ENCODE peak calls at places on chromosome 10, in six cellular contexts. J is foreskin keratinocyte, Q is A549, K is right cardiac atrium, H is upper lobe of right lung, R is ascending aorta. B is an unnamed sample.

GRCh38 chr10:101558206-101558605 is 29.9 kb downstream of the POLL start:
- DNase-seq in H (no peak), R (no peak), Q (no peak), K (no peak), J (peak; percentile 69), B (no peak)

GRCh38 chr10:62082729-62083412 is 181.4 kb downstream of the ARID5B start:
- DNase-seq in H (no peak), K (no peak), Q (no peak), J (peak; percentile 33), R (no peak), B (no peak)

GRCh38 chr10:84552478-84552877 is 224.1 kb downstream of the CCSER2 start:
- DNase-seq in R (no peak), Q (no peak), H (no peak), J (no peak), K (no peak), B (no peak)

GRCh38 chr10:48626986-48627731 is 22.3 kb upstream of the ARHGAP22 start:
- DNase-seq in R (no peak), K (no peak), H (no peak), Q (no peak), J (no peak), B (no peak)

GRCh38 chr10:132493246-132493755 is 44.3 kb upstream of the INPP5A start:
- DNase-seq in J (no peak), R (no peak), H (peak; percentile 55), K (no peak), Q (no peak), B (no peak)

GRCh38 chr10:44199991-44200655 is 184.8 kb downstream of the CXCL12 start:
- DNase-seq in Q (no peak), R (no peak), J (no peak), H (no peak), K (no peak), B (no peak)

GRCh38 chr10:103416436-103417147 is 20.2 kb downstream of the PDCD11 start:
- DNase-seq in J (no peak), H (no peak), Q (peak; percentile 44), K (peak; percentile 53), R (peak; percentile 76), B (peak; percentile 43)

GRCh38 chr10:6119962-6120361 is 31.1 kb downstream of the RBM17 start:
- DNase-seq in H (no peak), Q (no peak), J (peak; percentile 62), R (no peak), K (no peak), B (no peak)

GRCh38 chr10:63977329-63977923 is 456.2 kb downstream of the REEP3 start:
- DNase-seq in K (no peak), J (peak; percentile 13), H (no peak), R (no peak), Q (peak; percentile 40), B (no peak)

GRCh38 chr10:83764681-83765080 is 374.6 kb upstream of the GHITM start:
- DNase-seq in J (peak; percentile 6), R (no peak), K (peak; percentile 15), Q (no peak), H (no peak), B (no peak)

GRCh38 chr10:10510179-10510578 is 507.5 kb upstream of the CELF2 start:
- DNase-seq in Q (no peak), K (no peak), J (no peak), H (no peak), R (no peak), B (no peak)

GRCh38 chr10:16816142-16816541 is 1.1 kb downstream of the RSU1 start:
- DNase-seq in R (no peak), K (no peak), H (no peak), Q (no peak), J (no peak), B (no peak)

GRCh38 chr10:990808-991207 is 2.6 kb downstream of the GTPBP4 start:
- DNase-seq in J (no peak), R (no peak), K (no peak), Q (no peak), H (peak; percentile 46), B (no peak)

GRCh38 chr10:121926669-121927360 is 1.0 kb downstream of the ATE1 start:
- DNase-seq in R (no peak), J (no peak), K (no peak), H (no peak), Q (peak; percentile 31), B (no peak)

GRCh38 chr10:71427246-71427645 is 30.5 kb downstream of the CDH23 start:
- DNase-seq in J (no peak), K (no peak), R (peak; percentile 9), H (no peak), Q (no peak), B (no peak)

GRCh38 chr10:95655571-95656290 is 780 bp downstream of the ALDH18A1 start:
- DNase-seq in R (no peak), H (no peak), Q (peak; percentile 8), J (peak; percentile 13), K (no peak), B (no peak)

GRCh38 chr10:128064615-128065580 is 61.3 kb downstream of the MKI67 start:
- DNase-seq in K (peak; percentile 59), H (peak; percentile 82), R (peak; percentile 89), J (peak; percentile 95), Q (no peak), B (peak; percentile 43)

GRCh38 chr10:90916392-90917110 is 4.3 kb downstream of the ANKRD1 start:
- DNase-seq in H (no peak), K (no peak), R (no peak), J (no peak), Q (no peak), B (no peak)

GRCh38 chr10:64574371-64574770 is 1053.2 kb downstream of the REEP3 start:
- DNase-seq in J (no peak), Q (no peak), K (no peak), R (no peak), H (no peak), B (no peak)

GRCh38 chr10:33760544-33760943 is 426.1 kb upstream of the NRP1 start:
- DNase-seq in R (no peak), K (no peak), H (no peak), J (no peak), Q (no peak), B (no peak)

GRCh38 chr10:10508241-10508640 is 509.4 kb upstream of the CELF2 start:
- DNase-seq in Q (no peak), H (no peak), R (no peak), K (no peak), J (no peak), B (no peak)

GRCh38 chr10:29482591-29483421 is 152.0 kb downstream of the SVIL start:
- DNase-seq in H (no peak), J (no peak), Q (no peak), R (peak; percentile 62), K (no peak), B (no peak)

GRCh38 chr10:117948493-117948892 is 98.2 kb downstream of the RAB11FIP2 start:
- DNase-seq in Q (no peak), H (no peak), K (no peak), J (no peak), R (no peak), B (no peak)

GRCh38 chr10:88979153-88979562 is 11.4 kb upstream of the FAS start:
- DNase-seq in Q (no peak), R (no peak), J (no peak), K (peak; percentile 67), H (no peak), B (no peak)

GRCh38 chr10:52318136-52318810 is 4.2 kb downstream of the DKK1 start:
- DNase-seq in K (no peak), J (no peak), R (no peak), H (no peak), Q (no peak), B (no peak)

GRCh38 chr10:98270026-98270740 is 2.2 kb upstream of the LOXL4 start:
- DNase-seq in Q (no peak), H (no peak), K (no peak), R (peak; percentile 62), J (no peak), B (no peak)

GRCh38 chr10:100562806-100563293 is 27.1 kb downstream of the HIF1AN start:
- DNase-seq in K (peak; percentile 22), J (no peak), H (no peak), R (no peak), Q (peak; percentile 47), B (no peak)

GRCh38 chr10:2968401-2968800 is 98.9 kb upstream of the PFKP start:
- DNase-seq in J (no peak), Q (no peak), H (no peak), K (no peak), R (no peak), B (no peak)

GRCh38 chr10:78328592-78329404 is 295.1 kb downstream of the RPS24 start:
- DNase-seq in R (peak; percentile 42), H (no peak), K (no peak), J (no peak), Q (no peak), B (no peak)

GRCh38 chr10:1465421-1465902 is 271.9 kb downstream of the ADARB2 start:
- DNase-seq in H (peak; percentile 55), J (peak; percentile 33), K (no peak), R (no peak), Q (no peak), B (no peak)

GRCh38 chr10:80171248-80171660 is 34.1 kb downstream of the ANXA11 start:
- DNase-seq in K (peak; percentile 3), Q (no peak), R (no peak), J (no peak), H (peak; percentile 75), B (no peak)
- H3K4me1 ChIP-seq in K (peaks cover 31% of the 10 kb centered on the region), Q (no peaks in the 10 kb centered on the region), R (peaks cover 32% of the 10 kb centered on the region), J (peaks cover 12% of the 10 kb centered on the region), H (peaks cover 28% of the 10 kb centered on the region), B (peaks cover 17% of the 10 kb centered on the region)

DNA sequence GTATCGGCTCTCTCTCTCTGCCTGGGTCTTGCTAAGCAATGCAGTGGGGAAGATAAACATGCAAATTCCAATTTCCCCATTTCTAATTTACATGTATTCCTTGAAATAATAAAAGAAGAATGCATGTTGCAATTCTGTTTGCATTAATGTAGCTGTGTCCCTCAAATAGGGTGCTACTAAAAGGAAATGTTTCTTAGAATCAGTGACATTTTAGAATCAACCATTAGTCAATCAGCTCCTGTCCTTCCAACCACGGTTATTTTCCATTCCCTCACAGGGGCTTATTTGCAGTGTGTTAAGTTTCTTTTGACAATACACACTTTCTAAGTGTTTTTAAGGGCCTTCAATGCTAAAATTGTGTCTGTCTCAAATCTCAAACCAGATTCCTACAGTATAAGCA is 46.7 kb downstream of the AFAP1L2 start:
- DNase-seq in R (no peak), Q (no peak), K (no peak), J (no peak), H (no peak), B (no peak)
- H3K4me1 ChIP-seq in R (peaks cover 13% of the 10 kb centered on the region), Q (peaks cover 48% of the 10 kb centered on the region), K (no peaks in the 10 kb centered on the region), J (peaks cover 14% of the 10 kb centered on the region), H (no peaks in the 10 kb centered on the region), B (peaks cover 20% of the 10 kb centered on the region)

GRCh38 chr10:123395906-123396305 is 241.7 kb downstream of the BUB3 start:
- DNase-seq in J (no peak), Q (no peak), K (no peak), R (peak; percentile 56), H (no peak), B (no peak)
- H3K4me1 ChIP-seq in J (no peaks in the 10 kb centered on the region), Q (no peaks in the 10 kb centered on the region), K (no peaks in the 10 kb centered on the region), R (no peaks in the 10 kb centered on the region), H (no peaks in the 10 kb centered on the region), B (no peaks in the 10 kb centered on the region)

DNA sequence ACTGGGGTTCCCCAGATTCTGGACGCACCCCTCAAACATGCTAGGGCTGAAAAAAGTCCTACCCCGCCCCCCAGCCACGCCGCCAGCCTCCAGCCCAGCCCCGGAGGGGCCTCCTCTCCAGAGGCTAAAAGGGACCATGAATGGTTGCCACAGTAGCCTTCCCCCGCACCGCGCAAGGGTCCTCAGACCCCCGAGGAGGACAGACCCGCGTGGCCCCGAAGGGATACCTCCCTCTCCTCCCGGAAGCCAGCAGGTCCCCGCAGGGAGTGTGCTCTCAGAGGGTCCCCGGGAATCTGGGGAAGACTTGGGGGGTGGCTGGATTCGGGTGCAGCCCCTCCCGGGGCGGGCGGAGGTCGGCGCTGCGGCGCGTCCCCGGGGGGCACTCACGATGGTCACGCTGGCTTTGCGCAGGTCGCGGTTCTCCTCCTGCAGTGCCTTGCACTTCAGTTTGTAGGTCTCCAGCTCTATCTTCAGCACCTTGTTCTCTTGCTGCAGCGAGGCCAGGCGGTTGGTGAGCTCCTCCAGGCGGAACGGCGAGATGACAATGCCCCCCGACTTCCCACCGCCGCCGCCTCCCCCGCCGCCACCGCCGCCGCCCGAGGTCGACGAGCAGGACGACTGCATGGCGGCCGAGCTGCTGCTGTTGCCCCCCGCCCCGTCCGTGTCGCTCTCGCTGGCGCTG is 480 bp downstream of the CCDC6 start:
- DNase-seq in R (no peak), H (peak; percentile 71), K (peak; percentile 30), J (no peak), Q (no peak), B (no peak)
- H3K4me1 ChIP-seq in R (peaks cover 12% of the 10 kb centered on the region), H (peaks cover 36% of the 10 kb centered on the region), K (peaks cover 2% of the 10 kb centered on the region), J (peaks cover 39% of the 10 kb centered on the region), Q (peaks cover 30% of the 10 kb centered on the region), B (peaks cover 55% of the 10 kb centered on the region)